ENCODE peak calls at places on chromosome 20, in eight cellular contexts. B is astrocyte of the cerebellum, V is B cell, U is RWPE1, Y is BJ, X is AG04449, T is neural progenitor cell, I is HCT116. O is an unnamed sample.

GRCh38 chr20:25251019-25251418 is 3.1 kb downstream of the PYGB start:
- DNase-seq in X (no peak), B (no peak), U (no peak), Y (no peak), V (no peak), I (no peak), T (no peak), O (no peak)

GRCh38 chr20:16929756-16930155 is 181.6 kb downstream of the OTOR start:
- DNase-seq in U (no peak), X (no peak), V (no peak), B (peak; percentile 12), T (no peak), I (no peak), Y (peak; percentile 20), O (no peak)

GRCh38 chr20:16864069-16864468 is 115.9 kb downstream of the OTOR start:
- DNase-seq in V (no peak), I (no peak), B (no peak), X (no peak), T (no peak), U (no peak), Y (no peak), O (no peak)

GRCh38 chr20:41339957-41340326 is 679 bp upstream of the LPIN3 start:
- DNase-seq in V (peak; percentile 82), I (peak; percentile 76), X (no peak), U (peak; percentile 95), B (no peak), T (peak; percentile 85), Y (no peak), O (peak; percentile 88)

GRCh38 chr20:22382742-22383141 is 201.6 kb downstream of the FOXA2 start:
- DNase-seq in I (no peak), Y (no peak), X (no peak), T (no peak), U (peak; percentile 63), B (no peak), V (no peak), O (no peak)

GRCh38 chr20:14800743-14801425 is 463.5 kb upstream of the FLRT3 start:
- DNase-seq in V (no peak), Y (no peak), U (no peak), X (no peak), T (no peak), I (no peak), B (no peak), O (no peak)

GRCh38 chr20:19628570-19629134 is 129.4 kb upstream of the RIN2 start:
- DNase-seq in B (peak; percentile 29), I (peak; percentile 81), U (peak; percentile 67), T (peak; percentile 67), X (no peak), Y (no peak), V (peak; percentile 72), O (peak; percentile 69)

GRCh38 chr20:50054626-50055511 is 58.1 kb downstream of the UBE2V1 start:
- DNase-seq in V (no peak), U (no peak), X (no peak), T (peak; percentile 40), B (peak; percentile 55), Y (no peak), I (no peak), O (no peak)

GRCh38 chr20:13883425-13883824 is 98.6 kb downstream of the NDUFAF5 start:
- DNase-seq in X (no peak), I (no peak), B (no peak), U (no peak), Y (no peak), V (no peak), T (no peak), O (no peak)

GRCh38 chr20:44489931-44490330 is 14.3 kb downstream of the TTPAL start:
- DNase-seq in Y (no peak), T (no peak), U (no peak), V (no peak), B (no peak), I (no peak), X (no peak), O (peak; percentile 23)

GRCh38 chr20:25318471-25319240 is 70.8 kb downstream of the PYGB start:
- DNase-seq in B (no peak), T (no peak), I (no peak), V (peak; percentile 79), X (no peak), U (no peak), Y (no peak), O (no peak)

GRCh38 chr20:10453241-10453640 is 18.1 kb downstream of the SLX4IP start:
- DNase-seq in T (no peak), V (no peak), U (no peak), Y (no peak), I (no peak), B (no peak), X (no peak), O (peak; percentile 55)

GRCh38 chr20:22775671-22776139 is 191.3 kb upstream of the FOXA2 start:
- DNase-seq in T (no peak), B (no peak), V (no peak), I (peak; percentile 21), X (no peak), U (peak; percentile 93), Y (no peak), O (no peak)

GRCh38 chr20:59602546-59603080 is 1.7 kb upstream of the PHACTR3 start:
- DNase-seq in T (no peak), B (no peak), X (no peak), I (no peak), V (no peak), U (no peak), Y (no peak), O (no peak)

GRCh38 chr20:62622877-62623487 is 19.3 kb upstream of the SLCO4A1 start:
- DNase-seq in U (no peak), T (no peak), B (no peak), V (no peak), X (no peak), I (no peak), Y (no peak), O (no peak)

GRCh38 chr20:62624719-62625455 is 17.4 kb upstream of the SLCO4A1 start:
- DNase-seq in Y (no peak), X (no peak), B (no peak), T (no peak), I (no peak), V (no peak), U (no peak), O (no peak)

GRCh38 chr20:62623488-62624324 is 18.6 kb upstream of the SLCO4A1 start:
- DNase-seq in V (peak; percentile 94), U (peak; percentile 100), T (peak; percentile 89), B (peak; percentile 23), Y (peak; percentile 71), X (no peak), I (peak; percentile 73), O (peak; percentile 98)

GRCh38 chr20:62625516-62625915 is 16.8 kb upstream of the SLCO4A1 start:
- DNase-seq in T (no peak), I (no peak), Y (no peak), V (no peak), U (no peak), X (no peak), B (no peak), O (no peak)

GRCh38 chr20:62624325-62624690 is 18.0 kb upstream of the SLCO4A1 start:
- DNase-seq in I (no peak), V (peak; percentile 74), B (no peak), Y (no peak), U (no peak), X (no peak), T (no peak), O (peak; percentile 48)
- TF ChIP-seq CTCF in I (no peak), V (peak; percentile 76), B (no peak), Y (no peak), U (no peak), X (no peak), T (peak; percentile 16), O (peak; percentile 30)

GRCh38 chr20:53748176-53748575 is 154.5 kb upstream of the ZNF217 start:
- DNase-seq in B (no peak), T (no peak), X (no peak), U (peak; percentile 81), Y (no peak), I (no peak), V (no peak), O (no peak)

GRCh38 chr20:53750827-53751393 is 157.3 kb upstream of the ZNF217 start:
- DNase-seq in U (no peak), X (peak; percentile 71), B (peak; percentile 77), Y (peak; percentile 95), V (no peak), I (no peak), T (no peak), O (peak; percentile 76)

GRCh38 chr20:53751394-53752368 is 158.0 kb upstream of the ZNF217 start:
- DNase-seq in X (no peak), T (no peak), Y (no peak), U (no peak), B (no peak), I (no peak), V (peak; percentile 73), O (peak; percentile 73)

GRCh38 chr20:53748821-53749402 is 155.3 kb upstream of the ZNF217 start:
- DNase-seq in X (no peak), V (no peak), Y (no peak), I (no peak), B (no peak), U (no peak), T (no peak), O (peak; percentile 53)

GRCh38 chr20:53749499-53749898 is 155.9 kb upstream of the ZNF217 start:
- DNase-seq in B (no peak), I (no peak), X (no peak), V (no peak), Y (no peak), T (no peak), U (no peak), O (no peak)
- TF ChIP-seq CTCF in B (no peak), I (no peak), X (no peak), V (no peak), Y (no peak), T (peak; percentile 17), U (no peak), O (no peak)

GRCh38 chr20:48181536-48181935 is 396.3 kb upstream of the SULF2 start:
- DNase-seq in T (no peak), X (no peak), I (no peak), Y (no peak), U (peak; percentile 72), V (no peak), B (no peak), O (no peak)
- TF ChIP-seq CTCF in T (no peak), X (no peak), I (no peak), Y (no peak), U (no peak), V (no peak), B (no peak), O (no peak)

DNA sequence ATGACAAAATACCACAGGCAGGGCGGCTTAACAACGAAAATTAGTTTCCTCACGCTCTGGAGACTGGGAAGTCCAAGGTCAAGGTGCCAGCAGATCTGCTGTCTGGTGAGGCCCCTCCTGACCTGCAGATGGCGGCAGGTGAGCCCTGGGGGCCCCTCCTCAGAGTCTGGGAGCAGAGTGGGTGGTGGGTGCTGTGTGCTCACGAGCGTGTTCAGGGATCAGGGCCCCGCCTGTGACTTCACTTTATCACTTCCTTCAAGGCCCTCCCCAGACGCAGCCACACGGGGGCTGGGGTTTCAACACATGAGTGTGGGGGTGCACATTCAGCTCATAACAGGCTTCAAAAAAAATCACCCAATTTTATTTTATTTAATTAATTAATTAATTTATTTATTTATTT is 39.3 kb downstream of the SLC2A4RG start:
- DNase-seq in X (no peak), V (no peak), U (no peak), B (no peak), T (no peak), I (no peak), Y (no peak), O (no peak)
- TF ChIP-seq CTCF in X (no peak), V (no peak), U (no peak), B (no peak), T (no peak), I (no peak), Y (no peak), O (no peak)